ENCODE peak calls at places on chromosome 1, in five cellular contexts. O is hepatic stellate cell; S is activated naive CD8-positive, alpha-beta T cell treated with anti-CD3 and anti-CD28 coated beads, Interleukin-2, amount 50 U/mL, for 24 hours; R is brain microvascular endothelial cell; M is left ventricle myocardium inferior. N is an unnamed sample.

GRCh38 chr1:118934706-118935105 is 53.4 kb downstream of the TBX15 start:
- DNase-seq in M (no peak), S (no peak), O (no peak), R (no peak), N (no peak)

GRCh38 chr1:83559531-83559930 is 439.4 kb downstream of the TTLL7 start:
- DNase-seq in S (no peak), M (no peak), R (no peak), O (no peak), N (no peak)

GRCh38 chr1:160789702-160790611 is 6.0 kb upstream of the LY9 start:
- DNase-seq in M (no peak), O (no peak), S (no peak), R (no peak), N (no peak)

GRCh38 chr1:244437108-244437507 is 14.6 kb downstream of the ADSS2 start:
- DNase-seq in R (no peak), S (no peak), M (no peak), O (peak; percentile 9), N (no peak)

GRCh38 chr1:235009561-235010306 is 118.9 kb downstream of the TOMM20 start:
- DNase-seq in M (no peak), S (no peak), O (no peak), R (no peak), N (no peak)

GRCh38 chr1:151934048-151934493 is 24.8 kb upstream of the THEM4 start:
- DNase-seq in M (no peak), O (peak; percentile 40), S (peak; percentile 30), R (peak; percentile 44), N (peak; percentile 51)

GRCh38 chr1:177307771-177308170 is 137.0 kb downstream of the BRINP2 start:
- DNase-seq in M (no peak), O (no peak), R (no peak), S (no peak), N (no peak)

GRCh38 chr1:244197851-244198375 is 146.8 kb downstream of the ZBTB18 start:
- DNase-seq in S (no peak), M (no peak), O (no peak), R (no peak), N (no peak)

GRCh38 chr1:33137800-33138199 is 44.0 kb downstream of the TRIM62 start:
- DNase-seq in M (peak; percentile 44), R (no peak), O (no peak), S (peak; percentile 62), N (peak; percentile 50)